ENCODE peak calls at places on chromosome 2, in four cellular contexts. R is activated CD4-positive, alpha-beta T cell treated with anti-CD3 and anti-CD28 coated beads, Interleukin-2, amount 50 U/mL, for 4 hours; J is foreskin fibroblast; X is AML-193. F is an unnamed sample.

GRCh38 chr2:2187196-2187595 is 143.9 kb downstream of the MYT1L start:
- DNase-seq in J (no peak), X (no peak), R (no peak), F (no peak)

GRCh38 chr2:230411484-230412368 is 4.3 kb upstream of the SP100 start:
- DNase-seq in J (peak), X (peak), R (peak), F (peak)

GRCh38 chr2:204888222-204888621 is 342.9 kb downstream of the PARD3B start:
- DNase-seq in X (no peak), R (no peak), J (peak), F (no peak)

GRCh38 chr2:9610781-9611548 is 19.8 kb downstream of the YWHAQ start:
- DNase-seq in X (no peak), J (no peak), R (no peak), F (no peak)

GRCh38 chr2:45494275-45494977 is 116.6 kb downstream of the SRBD1 start:
- DNase-seq in X (peak), R (no peak), J (peak), F (peak)

GRCh38 chr2:161061786-161062185 is 98.4 kb upstream of the TANK start:
- DNase-seq in J (no peak), R (no peak), X (no peak), F (no peak)

GRCh38 chr2:24363306-24363705 is 3.0 kb upstream of the ITSN2 start:
- DNase-seq in X (no peak), J (no peak), R (no peak), F (no peak)

GRCh38 chr2:234816491-234816890 is 135.3 kb upstream of the SH3BP4 start:
- DNase-seq in J (no peak), R (no peak), X (no peak), F (no peak)

GRCh38 chr2:105812180-105813044 is 67.7 kb downstream of the NCK2 start:
- DNase-seq in X (no peak), R (no peak), J (peak), F (peak)

GRCh38 chr2:194155406-194155805 is 1501.6 kb upstream of the SLC39A10 start:
- DNase-seq in J (no peak), R (no peak), X (no peak), F (no peak)

GRCh38 chr2:160561551-160562280 is 68.1 kb upstream of the RBMS1 start:
- DNase-seq in X (peak), J (peak), R (no peak), F (no peak)

GRCh38 chr2:172894723-172895387 is 159.2 kb downstream of the RAPGEF4 start:
- DNase-seq in R (no peak), X (no peak), J (no peak), F (no peak)

GRCh38 chr2:121155502-121156056 is 129.4 kb downstream of the TFCP2L1 start:
- DNase-seq in J (no peak), X (no peak), R (no peak), F (no peak)

GRCh38 chr2:196971574-196972279 is 45.2 kb upstream of the PGAP1 start:
- DNase-seq in R (no peak), X (no peak), J (no peak), F (no peak)

GRCh38 chr2:1627628-1628371 is 116.5 kb downstream of the PXDN start:
- DNase-seq in J (no peak), X (no peak), R (no peak), F (no peak)

GRCh38 chr2:41791523-41791922 is 256.3 kb upstream of the PKDCC start:
- DNase-seq in X (no peak), J (peak), R (no peak), F (peak)

GRCh38 chr2:238129166-238130010 is 9.1 kb upstream of the KLHL30 start:
- DNase-seq in R (no peak), X (no peak), J (no peak), F (no peak)

GRCh38 chr2:192298664-192299063 is 103.9 kb upstream of the TMEFF2 start:
- DNase-seq in J (no peak), R (no peak), X (no peak), F (no peak)

GRCh38 chr2:36733215-36733614 is 36.7 kb downstream of the VIT start:
- DNase-seq in R (no peak), X (no peak), J (no peak), F (no peak)

GRCh38 chr2:137769406-137769805 is 194.9 kb upstream of the HNMT start:
- DNase-seq in J (no peak), X (peak), R (no peak), F (no peak)

GRCh38 chr2:187379869-187380268 is 68.2 kb downstream of the CALCRL start:
- DNase-seq in J (no peak), R (no peak), X (no peak), F (no peak)

GRCh38 chr2:143891879-143892308 is 628.0 kb downstream of the ZEB2 start:
- DNase-seq in X (no peak), R (no peak), J (no peak), F (no peak)

GRCh38 chr2:18413794-18414396 is 146.6 kb downstream of the RDH14 start:
- DNase-seq in X (no peak), J (peak), R (no peak), F (peak)

GRCh38 chr2:201642086-201642578 is 1.2 kb downstream of the TMEM237 start:
- DNase-seq in J (no peak), X (peak), R (no peak), F (no peak)

GRCh38 chr2:205683991-205684390 is 1.7 kb downstream of the NRP2 start:
- DNase-seq in R (no peak), J (no peak), X (no peak), F (no peak)

GRCh38 chr2:128416366-128416765 is 97.7 kb upstream of the HS6ST1 start:
- DNase-seq in R (no peak), X (no peak), J (no peak), F (no peak)

GRCh38 chr2:60676950-60677349 is 79.1 kb upstream of the PAPOLG start:
- DNase-seq in J (no peak), X (no peak), R (no peak), F (no peak)

F was measured in AG08396.